ENCODE peak calls at places on chromosomes 11 and 22, in four cellular contexts. Z, O, R and P are unnamed samples.

GRCh38 chr11:96481204-96481603 is 91.4 kb downstream of the JRKL start:
- DNase-seq in R (no peak), O (no peak), Z (no peak), P (no peak)

GRCh38 chr11:7872913-7873312 is 58.2 kb downstream of the OR10A6 start:
- DNase-seq in R (no peak), O (no peak), Z (no peak), P (no peak)

GRCh38 chr22:31637375-31637937 is 24.6 kb downstream of the PISD start:
- DNase-seq in O (no peak), R (no peak), Z (no peak), P (peak)

GRCh38 chr11:111978028-111978771 is 41.1 kb downstream of the DIXDC1 start:
- DNase-seq in Z (no peak), O (peak), R (no peak), P (no peak)

GRCh38 chr11:103085758-103086365 is 6.1 kb downstream of the DCUN1D5 start:
- DNase-seq in O (peak), Z (no peak), R (no peak), P (no peak)

GRCh38 chr11:65639623-65640482 is 2.0 kb downstream of the SIPA1 start:
- DNase-seq in Z (peak), R (peak), O (no peak), P (peak)

GRCh38 chr11:130071211-130071712 is 1.6 kb downstream of the APLP2 start:
- DNase-seq in Z (no peak), R (no peak), O (peak), P (no peak)

GRCh38 chr11:120225372-120225909 is 14.5 kb upstream of the POU2F3 start:
- DNase-seq in Z (no peak), O (no peak), R (no peak), P (no peak)

GRCh38 chr22:46577361-46578249 is 40.2 kb upstream of the CELSR1 start:
- DNase-seq in O (no peak), R (no peak), Z (peak), P (no peak)

GRCh38 chr11:116993599-116993998 is 104.6 kb downstream of the SIK3 start:
- DNase-seq in Z (no peak), O (no peak), R (peak), P (peak)

GRCh38 chr11:73288197-73288872 is 16.2 kb downstream of the P2RY6 start:
- DNase-seq in R (no peak), O (no peak), Z (no peak), P (peak)

GRCh38 chr11:103927535-103927934 is 108.9 kb upstream of the DDI1 start:
- DNase-seq in R (no peak), O (peak), Z (no peak), P (no peak)

GRCh38 chr11:32643526-32643925 is 59.9 kb downstream of the EIF3M start:
- DNase-seq in R (no peak), O (peak), Z (no peak), P (no peak)

GRCh38 chr11:35111171-35112055 is 27.6 kb upstream of the CD44 start:
- DNase-seq in R (no peak), Z (no peak), O (peak), P (no peak)

GRCh38 chr11:117734596-117734995 is 62.4 kb downstream of the DSCAML1 start:
- DNase-seq in O (no peak), R (no peak), Z (no peak), P (no peak)

GRCh38 chr11:117868815-117869642 is 7.4 kb downstream of the FXYD6 start:
- DNase-seq in O (no peak), Z (no peak), R (no peak), P (no peak)

GRCh38 chr22:47322854-47323253 is 560.4 kb downstream of the TBC1D22A start:
- DNase-seq in O (no peak), Z (no peak), R (no peak), P (no peak)

GRCh38 chr11:32173435-32173834 is 82.6 kb downstream of the RCN1 start:
- DNase-seq in O (peak), Z (peak), R (no peak), P (no peak)

GRCh38 chr11:105132716-105133511 is 6.7 kb downstream of the CARD18 start:
- DNase-seq in Z (no peak), O (peak), R (no peak), P (no peak)

GRCh38 chr11:130480721-130481140 is 32.3 kb downstream of the ADAMTS15 start:
- DNase-seq in Z (no peak), R (no peak), O (peak), P (no peak)

GRCh38 chr11:126969865-126970479 is 30.6 kb downstream of the KIRREL3 start:
- DNase-seq in O (no peak), Z (no peak), R (no peak), P (no peak)

GRCh38 chr22:24155597-24156145 is 25.6 kb upstream of the SUSD2 start:
- DNase-seq in R (peak), O (peak), Z (peak), P (no peak)

GRCh38 chr11:113057038-113057437 is 95.8 kb downstream of the NCAM1 start:
- DNase-seq in Z (no peak), R (no peak), O (no peak), P (no peak)

GRCh38 chr11:1756791-1757771 is 6.6 kb downstream of the CTSD start:
- DNase-seq in Z (no peak), R (no peak), O (no peak), P (no peak)

GRCh38 chr11:17683378-17684161 is 35.8 kb upstream of the MYOD1 start:
- DNase-seq in Z (no peak), R (no peak), O (peak), P (no peak)

GRCh38 chr22:31496007-31496734 is at the start of gene SFI1:
- DNase-seq in O (peak), R (peak), Z (peak), P (peak)

GRCh38 chr11:73866095-73866579 is 10.5 kb downstream of the COA4 start:
- DNase-seq in Z (no peak), R (no peak), O (peak), P (no peak)

GRCh38 chr11:21316591-21316990 is 647.2 kb downstream of the NELL1 start:
- DNase-seq in R (no peak), Z (no peak), O (no peak), P (no peak)

GRCh38 chr11:44310198-44310455 is 188 bp upstream of the ALX4 start:
- DNase-seq in O (no peak), Z (no peak), R (no peak), P (no peak)

GRCh38 chr11:34181856-34182405 is 76.5 kb downstream of the NAT10 start:
- DNase-seq in Z (no peak), O (no peak), R (no peak), P (no peak)

GRCh38 chr22:21009638-21010425 is 5.1 kb upstream of the P2RX6 start:
- DNase-seq in O (peak), Z (no peak), R (no peak), P (no peak)

GRCh38 chr11:68870470-68870869 is 28.8 kb upstream of the CPT1A start:
- DNase-seq in R (no peak), Z (no peak), O (no peak), P (no peak)

GRCh38 chr11:117766576-117766975 is 30.4 kb downstream of the DSCAML1 start:
- DNase-seq in Z (no peak), R (no peak), O (no peak), P (no peak)